ENCODE peak calls at places on chromosomes 2 and 18, in ten cellular contexts. N is HT1080; R is activated CD8-positive, alpha-beta memory T cell treated with anti-CD3 and anti-CD28 coated beads, Interleukin-2, amount 50 U/mL, for 48 hours; Z is AG08395; Y is NCI-H774; W is posterior cingulate gyrus; A is caudate nucleus; G is AG20443; B is central memory CD8-positive, alpha-beta T cell; C is activated T-cell treated with anti-CD3 and anti-CD28 coated beads, Interleukin-2, amount 50 U/mL, for 24 hours. E is an unnamed sample.

GRCh38 chr18:22250026-22250425 is 80.6 kb downstream of the GATA6 start:
- DNase-seq in N (no peak), R (no peak), Z (no peak), Y (no peak), W (no peak), A (no peak), G (no peak), B (no peak), C (no peak), E (no peak)

GRCh38 chr2:237198144-237198900 is 112.6 kb downstream of the COPS8 start:
- DNase-seq in N (no peak), R (no peak), Z (no peak), Y (no peak), W (no peak), A (no peak), G (no peak), B (no peak), C (no peak), E (no peak)

GRCh38 chr2:134375935-134376334 is 122.1 kb downstream of the MGAT5 start:
- DNase-seq in N (peak; percentile 68), R (no peak), Z (peak; percentile 33), Y (no peak), W (peak; percentile 88), A (no peak), G (no peak), B (no peak), C (no peak), E (peak; percentile 27)

GRCh38 chr2:25851740-25852503 is 26.4 kb downstream of the ASXL2 start:
- DNase-seq in N (peak; percentile 89), R (peak; percentile 68), Z (peak; percentile 85), Y (peak; percentile 26), W (no peak), A (no peak), G (peak; percentile 72), B (peak; percentile 37), C (peak; percentile 56), E (no peak)

GRCh38 chr2:10278029-10278762 is 24.5 kb upstream of the HPCAL1 start:
- DNase-seq in N (peak; percentile 89), R (no peak), Z (peak; percentile 88), Y (no peak), W (peak; percentile 88), A (no peak), G (peak; percentile 91), B (no peak), C (no peak), E (peak; percentile 80)

GRCh38 chr18:38453880-38454279 is 888.3 kb upstream of the CELF4 start:
- DNase-seq in N (no peak), R (no peak), Z (no peak), Y (no peak), W (no peak), A (no peak), G (no peak), B (no peak), C (no peak), E (no peak)

GRCh38 chr2:223626713-223627112 is 24.6 kb upstream of the SCG2 start:
- DNase-seq in N (peak; percentile 97), R (no peak), Z (peak; percentile 79), Y (no peak), W (no peak), A (no peak), G (peak; percentile 69), B (no peak), C (no peak), E (no peak)

GRCh38 chr2:231088779-231089178 is 32.1 kb downstream of the PSMD1 start:
- DNase-seq in N (no peak), R (no peak), Z (no peak), Y (no peak), W (no peak), A (no peak), G (no peak), B (no peak), C (no peak), E (no peak)

GRCh38 chr2:235706496-235706895 is 212.7 kb downstream of the AGAP1 start:
- DNase-seq in N (no peak), R (no peak), Z (no peak), Y (no peak), W (no peak), A (no peak), G (no peak), B (no peak), C (no peak), E (no peak)

GRCh38 chr2:169819106-169819505 is 5.6 kb downstream of the METTL5 start:
- DNase-seq in N (peak; percentile 28), R (no peak), Z (no peak), Y (no peak), W (no peak), A (no peak), G (no peak), B (no peak), C (no peak), E (no peak)

GRCh38 chr2:66198873-66199272 is 236.1 kb upstream of the MEIS1 start:
- DNase-seq in N (no peak), R (no peak), Z (no peak), Y (no peak), W (no peak), A (no peak), G (no peak), B (no peak), C (no peak), E (no peak)

GRCh38 chr2:230895536-230896345 is 29.3 kb downstream of the GPR55 start:
- DNase-seq in N (no peak), R (peak; percentile 47), Z (no peak), Y (no peak), W (peak; percentile 73), A (no peak), G (no peak), B (no peak), C (peak; percentile 28), E (no peak)

GRCh38 chr2:22478329-22478728 is 906.6 kb upstream of the KLHL29 start:
- DNase-seq in N (no peak), R (no peak), Z (no peak), Y (no peak), W (no peak), A (no peak), G (no peak), B (no peak), C (no peak), E (no peak)